ENCODE peak calls at places on chromosomes 12 and 14, in nine cellular contexts. R is SK-N-SH, P is A549, E is K562, G is GM12878, L is HCT116, A is HepG2, W is GM23338, U is HL-60. I is an unnamed sample.

GRCh38 chr14:99829450-99829849 is 36.2 kb downstream of the EML1 start:
- DNase-seq in U (no peak), W (no peak), E (no peak), L (no peak), P (no peak), A (no peak), G (no peak), R (no peak), I (no peak)

GRCh38 chr14:68463705-68464104 is 329.2 kb downstream of the ZFP36L1 start:
- DNase-seq in P (peak), L (no peak), R (no peak), G (no peak), U (no peak), E (no peak), W (no peak), A (peak), I (no peak)

GRCh38 chr14:32200368-32201195 is 1.3 kb upstream of the RNU6-7 start:
- DNase-seq in E (no peak), L (no peak), P (no peak), U (no peak), G (no peak), W (no peak), R (no peak), A (no peak), I (peak)

GRCh38 chr14:24441904-24442239 is 704 bp downstream of the SDR39U1 start:
- DNase-seq in P (no peak), W (peak), L (no peak), G (no peak), A (no peak), U (no peak), R (no peak), E (no peak), I (no peak)

GRCh38 chr12:121579190-121579791 is 1.5 kb downstream of the KDM2B start:
- DNase-seq in U (no peak), W (peak), L (no peak), P (no peak), G (no peak), A (no peak), R (peak), E (peak), I (no peak)

GRCh38 chr12:89962648-89963047 is 254.0 kb upstream of the ATP2B1 start:
- DNase-seq in R (no peak), G (no peak), L (no peak), A (no peak), U (no peak), W (no peak), E (no peak), P (no peak), I (no peak)

GRCh38 chr12:53575502-53576264 is 50.5 kb downstream of the ATF7 start:
- DNase-seq in P (peak), A (no peak), L (no peak), W (no peak), R (no peak), G (no peak), U (peak), E (peak), I (no peak)

GRCh38 chr14:59455411-59455810 is 9.8 kb downstream of the GPR135 start:
- DNase-seq in L (no peak), E (no peak), U (no peak), A (no peak), P (no peak), R (no peak), W (no peak), G (no peak), I (no peak)

GRCh38 chr14:73289308-73289707 is 52.0 kb downstream of the PAPLN start:
- DNase-seq in L (no peak), G (no peak), R (no peak), W (no peak), U (no peak), E (no peak), A (no peak), P (no peak), I (no peak)

GRCh38 chr12:60394680-60395079 is 798.9 kb downstream of the SLC16A7 start:
- DNase-seq in G (no peak), R (no peak), W (no peak), L (no peak), E (no peak), P (no peak), U (no peak), A (no peak), I (peak)

GRCh38 chr12:130966443-130967030 is 12.8 kb downstream of the ADGRD1 start:
- DNase-seq in P (no peak), G (no peak), A (no peak), U (no peak), L (no peak), R (no peak), W (no peak), E (no peak), I (no peak)

GRCh38 chr12:16555630-16556029 is 50.3 kb downstream of the LMO3 start:
- DNase-seq in W (peak), A (no peak), U (no peak), E (no peak), P (no peak), G (no peak), L (no peak), R (no peak), I (no peak)

GRCh38 chr14:62645649-62646048 is 399.6 kb downstream of the KCNH5 start:
- DNase-seq in A (no peak), E (no peak), U (no peak), L (no peak), R (no peak), P (no peak), G (no peak), W (no peak), I (no peak)
- TF ChIP-seq REST in A (no peak), E (no peak), U (no peak), L (no peak), R (no peak), P (no peak), G (no peak), W (no peak), I (no peak)

DNA sequence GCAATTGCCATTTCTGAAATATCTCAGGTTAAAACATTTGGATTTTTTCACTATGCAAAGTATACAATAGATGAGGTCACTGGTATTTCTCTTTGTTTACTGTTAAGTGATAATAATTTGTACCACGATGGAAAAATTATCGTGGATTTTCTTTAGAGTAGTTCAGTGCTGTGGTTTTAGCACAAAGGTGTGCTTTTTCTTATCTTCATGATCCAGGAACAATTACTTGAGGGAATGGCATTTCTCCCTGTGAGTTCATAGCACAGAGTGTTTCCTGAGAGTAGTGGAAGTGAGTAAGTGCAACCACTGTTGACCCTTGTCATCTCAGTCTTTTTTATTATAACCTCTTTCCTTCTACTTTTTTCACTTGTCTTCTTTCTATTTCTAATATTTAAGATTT is 86.8 kb downstream of the FGD4 start:
- DNase-seq in G (no peak), W (no peak), A (no peak), P (no peak), L (no peak), R (no peak), E (no peak), U (no peak), I (no peak)
- TF ChIP-seq REST in G (no peak), W (no peak), A (no peak), P (no peak), L (no peak), R (no peak), E (no peak), U (no peak), I (no peak)

GRCh38 chr12:67989184-67989965 is at the start of gene IFNG-AS1:
- DNase-seq in E (no peak), R (no peak), P (no peak), L (no peak), W (no peak), A (no peak), G (peak), U (no peak), I (no peak)

GRCh38 chr12:67988600-67988999 is 647 bp upstream of the IFNG-AS1 start:
- DNase-seq in A (no peak), E (no peak), L (no peak), P (no peak), W (no peak), R (no peak), G (peak), U (no peak), I (no peak)

GRCh38 chr12:67994046-67994445 is 4.8 kb downstream of the IFNG-AS1 start:
- DNase-seq in P (no peak), A (no peak), W (peak), R (no peak), L (no peak), U (no peak), G (no peak), E (no peak), I (no peak)

GRCh38 chr12:67993143-67993542 is 3.9 kb downstream of the IFNG-AS1 start:
- DNase-seq in G (no peak), A (no peak), R (no peak), U (no peak), W (no peak), P (no peak), E (no peak), L (no peak), I (no peak)

GRCh38 chr12:67991158-67991557 is 1.9 kb downstream of the IFNG-AS1 start:
- DNase-seq in P (no peak), A (no peak), E (no peak), G (no peak), U (no peak), R (no peak), L (no peak), W (no peak), I (no peak)
- TF ChIP-seq REST in P (no peak), A (no peak), E (no peak), G (no peak), U (no peak), R (no peak), L (no peak), W (no peak), I (no peak)

GRCh38 chr14:95663226-95663797 is 22.9 kb upstream of the TCL1B start:
- DNase-seq in L (no peak), E (no peak), P (no peak), U (no peak), G (peak), R (no peak), A (no peak), W (no peak), I (no peak)

GRCh38 chr14:95662376-95663186 is 23.6 kb upstream of the TCL1B start:
- DNase-seq in A (no peak), P (no peak), U (no peak), G (peak), E (no peak), R (no peak), W (no peak), L (no peak), I (no peak)

GRCh38 chr14:95666450-95666849 is 19.8 kb upstream of the TCL1B start:
- DNase-seq in L (no peak), E (no peak), P (no peak), G (no peak), A (no peak), W (no peak), U (no peak), R (no peak), I (no peak)

GRCh38 chr14:95664046-95664445 is 22.2 kb upstream of the TCL1B start:
- DNase-seq in W (no peak), A (no peak), L (no peak), R (no peak), E (no peak), G (no peak), P (no peak), U (no peak), I (no peak)

DNA sequence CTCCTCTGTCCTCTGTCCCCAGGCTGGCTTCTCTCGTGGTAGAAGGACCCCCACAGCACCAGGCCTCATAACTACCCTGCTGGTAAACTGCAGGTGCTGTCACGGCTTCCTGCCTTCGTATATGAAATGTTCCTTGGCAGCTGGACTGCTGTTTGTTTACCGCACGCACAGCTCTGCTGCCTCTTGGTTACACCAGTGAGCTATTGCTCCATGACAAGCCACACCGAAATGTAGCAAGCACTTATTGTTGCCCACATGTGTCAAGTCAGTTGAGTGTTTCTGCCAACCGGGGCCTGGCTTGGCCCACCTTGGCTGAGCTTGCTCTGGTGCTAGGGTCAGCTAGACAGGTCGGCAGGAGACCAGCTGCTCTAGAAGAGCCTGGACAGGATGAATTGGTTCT is 21.7 kb upstream of the TCL1B start:
- DNase-seq in W (no peak), P (no peak), G (no peak), L (no peak), E (no peak), R (no peak), A (no peak), U (no peak), I (no peak)
- TF ChIP-seq REST in W (no peak), P (no peak), G (no peak), L (no peak), E (no peak), R (no peak), A (no peak), U (no peak), I (no peak)

GRCh38 chr12:48979602-48980388 is 1.7 kb downstream of the WNT1 start:
- DNase-seq in R (no peak), A (no peak), P (no peak), G (no peak), W (peak), L (no peak), E (no peak), U (no peak), I (no peak)

GRCh38 chr12:48980953-48981756 is 3.0 kb downstream of the WNT1 start:
- DNase-seq in E (peak), R (peak), U (no peak), W (peak), G (no peak), P (peak), L (no peak), A (no peak), I (no peak)

GRCh38 chr12:48980389-48980952 is 2.3 kb downstream of the WNT1 start:
- DNase-seq in G (no peak), W (peak), E (no peak), U (no peak), L (no peak), R (peak), P (peak), A (no peak), I (no peak)

GRCh38 chr12:48981757-48982157 is 3.6 kb downstream of the WNT1 start:
- DNase-seq in L (no peak), W (no peak), E (no peak), R (no peak), P (no peak), A (no peak), U (no peak), G (no peak), I (no peak)

DNA sequence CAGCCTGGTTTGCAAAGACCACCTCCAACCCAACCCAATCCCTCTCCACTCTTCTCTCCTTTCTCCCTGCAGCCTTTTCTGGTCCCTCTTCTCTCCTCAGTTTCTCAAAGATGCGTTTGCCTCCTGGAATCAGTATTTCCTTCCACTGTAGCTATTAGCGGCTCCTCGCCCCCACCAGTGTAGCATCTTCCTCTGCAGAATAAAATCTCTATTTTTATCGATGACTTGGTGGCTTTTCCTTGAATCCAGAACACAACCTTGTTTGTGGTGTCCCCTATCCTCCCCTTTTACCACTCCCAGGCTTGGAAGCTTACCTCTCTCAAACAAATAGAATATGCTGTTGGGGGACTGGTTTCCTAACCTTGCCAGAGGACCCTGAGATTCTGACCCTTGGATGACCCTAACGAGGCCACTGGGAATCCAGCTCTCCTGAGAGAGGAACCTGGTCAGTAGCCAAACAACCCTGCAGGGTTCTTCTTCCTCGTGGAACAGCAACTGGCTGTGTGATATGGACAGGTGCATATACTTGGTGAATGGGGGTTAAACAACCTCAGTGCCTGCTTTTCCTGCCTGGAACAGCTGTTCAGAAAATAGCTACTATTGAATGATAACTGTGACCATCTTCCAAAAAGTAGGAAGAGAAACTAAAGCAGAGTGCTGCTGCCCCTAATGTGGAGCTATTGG is 4.4 kb downstream of the WNT1 start:
- DNase-seq in A (no peak), E (no peak), W (no peak), G (no peak), L (no peak), U (no peak), P (no peak), R (no peak), I (no peak)
- TF ChIP-seq REST in A (no peak), E (no peak), W (no peak), G (no peak), L (no peak), U (no peak), P (no peak), R (no peak), I (no peak)

GRCh38 chr12:116726749-116727148 is 11.1 kb downstream of the SPRING1 start:
- DNase-seq in E (no peak), A (no peak), W (peak), P (no peak), U (no peak), G (no peak), L (no peak), R (no peak), I (no peak)
- TF ChIP-seq REST in E (no peak), A (no peak), W (no peak), P (no peak), U (no peak), G (no peak), L (no peak), R (no peak), I (no peak)

GRCh38 chr12:95641299-95641947 is 90.1 kb upstream of the USP44 start:
- DNase-seq in L (no peak), A (no peak), W (no peak), P (no peak), G (no peak), E (no peak), U (no peak), R (no peak), I (no peak)

GRCh38 chr12:95637471-95638155 is 86.3 kb upstream of the USP44 start:
- DNase-seq in P (peak), R (no peak), W (no peak), U (no peak), L (no peak), A (no peak), E (no peak), G (no peak), I (no peak)

GRCh38 chr12:95642583-95642982 is 91.3 kb upstream of the USP44 start:
- DNase-seq in P (peak), U (no peak), E (no peak), G (no peak), R (no peak), A (no peak), W (no peak), L (no peak), I (no peak)

GRCh38 chr12:95646781-95647184 is 95.5 kb upstream of the USP44 start:
- DNase-seq in E (no peak), W (peak), U (no peak), P (no peak), A (no peak), R (no peak), G (no peak), L (no peak), I (no peak)

GRCh38 chr12:95643251-95643650 is 92.0 kb upstream of the USP44 start:
- DNase-seq in W (no peak), P (no peak), A (no peak), G (no peak), U (no peak), L (no peak), E (no peak), R (no peak), I (no peak)
- TF ChIP-seq REST in W (no peak), P (no peak), A (no peak), G (no peak), U (no peak), L (no peak), E (no peak), R (no peak), I (no peak)

GRCh38 chr14:102951034-102951433 is 28.6 kb downstream of the AMN start:
- DNase-seq in E (no peak), P (no peak), L (no peak), A (no peak), W (no peak), U (no peak), R (no peak), G (no peak), I (no peak)

GRCh38 chr14:102948698-102949061 is 26.2 kb downstream of the AMN start:
- DNase-seq in L (no peak), P (no peak), G (no peak), E (no peak), A (no peak), U (no peak), R (no peak), W (no peak), I (no peak)

GRCh38 chr14:102947321-102948103 is 25.0 kb downstream of the AMN start:
- DNase-seq in E (no peak), R (no peak), L (no peak), U (no peak), A (no peak), P (no peak), W (no peak), G (no peak), I (no peak)

GRCh38 chr14:102949801-102950451 is 27.5 kb downstream of the AMN start:
- DNase-seq in W (no peak), G (no peak), R (no peak), U (no peak), L (no peak), E (no peak), A (no peak), P (no peak), I (no peak)

GRCh38 chr14:102949062-102949800 is 26.8 kb downstream of the AMN start:
- DNase-seq in L (no peak), W (no peak), E (no peak), G (no peak), A (no peak), R (no peak), U (peak), P (peak), I (no peak)
- TF ChIP-seq REST in L (no peak), W (no peak), E (no peak), G (no peak), A (no peak), R (no peak), U (no peak), P (no peak), I (no peak)

GRCh38 chr12:62251609-62251958 is 8.6 kb upstream of the USP15 start:
- DNase-seq in E (no peak), W (no peak), U (no peak), A (no peak), P (no peak), R (no peak), G (no peak), L (no peak), I (no peak)
- TF ChIP-seq REST in E (no peak), W (no peak), U (no peak), A (no peak), P (no peak), R (no peak), G (no peak), L (no peak), I (no peak)

I was measured in Panc1.